ENCODE peak calls at places on chromosome 11, in nine cellular contexts. B is HepG2, Q is stomach, E is H1, G is sigmoid colon, R is transverse colon, T is SK-N-SH, U is GM12878, C is esophagus muscularis mucosa. S is an unnamed sample.

GRCh38 chr11:65423516-65424199 is 1.1 kb downstream of the NEAT1 start:
- DNase-seq in G (peak), E (no peak), U (no peak), C (no peak), R (peak), B (no peak), Q (peak), T (peak), S (peak)

GRCh38 chr11:58674609-58675008 is 52.1 kb downstream of the CNTF start:
- DNase-seq in T (no peak), C (no peak), U (no peak), Q (peak), E (no peak), B (no peak), R (no peak), G (no peak), S (no peak)

GRCh38 chr11:11841121-11841604 is 609 bp upstream of the USP47 start:
- DNase-seq in Q (peak), C (no peak), U (no peak), G (peak), R (peak), B (peak), T (no peak), E (no peak), S (no peak)

GRCh38 chr11:2156416-2157182 is 4.4 kb downstream of the INS start:
- DNase-seq in U (no peak), R (peak), B (peak), C (no peak), T (peak), Q (peak), G (no peak), E (no peak), S (peak)

GRCh38 chr11:69819541-69820070 is 390 bp upstream of the FGF3 start:
- DNase-seq in T (peak), B (no peak), E (no peak), G (no peak), Q (no peak), C (no peak), U (no peak), R (no peak), S (no peak)

GRCh38 chr11:65041206-65042035 is at the start of gene SAC3D1:
- DNase-seq in B (no peak), Q (peak), G (no peak), C (no peak), U (no peak), R (peak), T (peak), E (no peak), S (no peak)

GRCh38 chr11:69008774-69009440 is 4.1 kb downstream of the MRGPRF start:
- DNase-seq in G (peak), C (peak), T (peak), U (no peak), E (peak), Q (peak), R (peak), B (peak), S (peak)

GRCh38 chr11:16114451-16114850 is 241.9 kb downstream of the SOX6 start:
- DNase-seq in Q (no peak), C (no peak), G (no peak), T (no peak), B (no peak), E (no peak), R (no peak), U (no peak), S (no peak)

GRCh38 chr11:66309475-66309874 is 7.4 kb downstream of the CD248 start:
- DNase-seq in G (no peak), B (no peak), Q (no peak), R (no peak), E (no peak), U (no peak), C (no peak), T (no peak), S (no peak)

GRCh38 chr11:121740902-121741301 is 288.1 kb upstream of the SORL1-AS1 start:
- DNase-seq in E (no peak), T (no peak), Q (no peak), B (no peak), R (no peak), C (no peak), U (no peak), G (no peak), S (no peak)

GRCh38 chr11:46894961-46895360 is 23.4 kb downstream of the LRP4 start:
- DNase-seq in B (no peak), G (no peak), R (no peak), T (no peak), U (no peak), E (no peak), Q (no peak), C (no peak), S (no peak)

GRCh38 chr11:44623716-44624491 is 58.4 kb downstream of the CD82 start:
- DNase-seq in E (no peak), T (no peak), C (peak), R (peak), U (no peak), G (peak), B (no peak), Q (peak), S (peak)

GRCh38 chr11:19978668-19979518 is 181.4 kb downstream of the DBX1 start:
- DNase-seq in T (no peak), Q (no peak), G (peak), R (no peak), B (peak), E (no peak), C (no peak), U (peak), S (no peak)

GRCh38 chr11:128305588-128305987 is 281.8 kb downstream of the ETS1 start:
- DNase-seq in Q (no peak), E (no peak), B (no peak), U (no peak), G (no peak), R (no peak), T (no peak), C (peak), S (no peak)

GRCh38 chr11:2521081-2521480 is 76.3 kb downstream of the KCNQ1 start:
- DNase-seq in R (no peak), U (no peak), Q (peak), C (no peak), E (no peak), T (no peak), B (no peak), G (peak), S (peak)

DNA sequence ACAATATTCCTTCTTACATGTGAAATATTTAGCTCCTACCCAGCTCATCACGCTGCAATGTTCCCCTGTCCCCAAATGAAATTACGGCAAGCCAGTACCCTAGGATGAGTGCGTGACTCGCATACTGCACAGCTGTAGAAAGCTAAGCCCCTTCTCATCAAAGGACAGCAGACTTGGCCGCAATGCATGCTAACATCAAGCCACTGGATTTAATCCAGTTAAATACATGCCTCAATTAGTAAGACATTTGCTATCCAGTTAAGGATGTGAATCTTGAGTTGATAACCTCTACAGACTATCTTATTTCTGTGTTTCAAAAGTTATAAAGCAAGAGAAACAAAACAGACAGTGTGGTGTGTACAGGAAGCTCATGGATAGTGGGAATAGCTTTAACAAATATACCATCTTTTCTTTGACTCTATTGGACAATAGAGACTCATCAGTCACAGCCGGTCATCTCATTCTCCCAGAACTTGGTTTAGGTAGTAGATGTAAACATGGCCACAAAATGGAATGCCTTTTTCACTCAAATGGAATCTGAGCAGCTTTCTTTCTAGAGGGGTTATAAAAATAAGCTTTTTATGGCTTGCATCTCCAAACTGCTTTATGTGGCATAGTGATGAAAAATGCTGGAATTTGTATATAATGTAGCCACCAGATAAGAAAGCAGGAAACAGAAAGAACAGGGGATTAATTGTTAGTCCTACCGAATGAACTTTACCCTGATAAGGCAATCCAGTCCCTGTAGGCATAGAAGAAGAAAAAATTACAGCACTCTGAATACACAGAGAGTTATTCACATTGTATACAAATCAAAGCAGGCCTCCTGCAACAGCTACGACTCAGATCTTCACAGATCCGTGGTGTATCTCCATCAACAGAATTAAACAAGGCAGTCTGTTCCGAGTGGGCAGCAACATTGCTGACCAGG is 224.1 kb downstream of the CADM1 start:
- DNase-seq in U (no peak), E (no peak), R (no peak), B (peak), C (no peak), G (no peak), T (no peak), Q (no peak), S (no peak)
- H3K4me3 ChIP-seq in U (no peak), E (no peak), R (no peak), B (peak), C (no peak), G (no peak), T (no peak), Q (no peak), S (no peak)

GRCh38 chr11:31643831-31644230 is 134.3 kb downstream of the ELP4 start:
- DNase-seq in B (no peak), U (no peak), T (no peak), E (no peak), G (no peak), R (no peak), Q (no peak), C (no peak), S (no peak)
- TF ChIP-seq EP300 in B (no peak), U (no peak), T (peak), E (no peak), G (no peak), R (no peak), Q (no peak), C (no peak), S (no peak)

GRCh38 chr11:27209562-27210005 is 153.4 kb downstream of the CCDC34 start:
- DNase-seq in Q (no peak), C (no peak), G (no peak), R (no peak), T (no peak), E (no peak), U (no peak), B (peak), S (no peak)
- TF ChIP-seq POLR2AphosphoS5 in Q (no peak), C (no peak), G (no peak), R (no peak), T (peak), E (no peak), U (no peak), B (no peak), S (no peak)

DNA sequence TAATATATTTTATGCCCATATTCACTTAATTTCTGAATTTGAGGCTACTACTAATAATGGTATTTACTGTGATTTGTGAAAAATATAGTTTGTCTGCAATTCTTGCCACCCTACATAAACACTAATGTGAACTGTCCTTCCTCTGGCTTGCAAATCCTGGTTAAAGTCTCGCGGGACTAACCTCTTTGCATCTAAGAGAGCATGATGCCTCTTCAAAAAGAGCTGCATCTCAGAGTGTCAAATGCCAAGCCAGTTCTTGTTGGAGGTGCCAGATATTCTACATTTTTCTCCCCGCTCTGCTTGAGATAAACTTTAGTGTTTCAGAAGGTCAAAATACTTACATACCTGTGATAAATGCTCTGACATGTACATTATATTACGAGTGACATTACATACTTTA is 2.1 kb downstream of the ARHGAP42 start:
- DNase-seq in U (no peak), B (no peak), G (no peak), R (no peak), C (no peak), Q (no peak), T (no peak), E (no peak), S (no peak)
- H3K4me3 ChIP-seq in U (no peak), B (no peak), G (no peak), R (no peak), C (no peak), Q (no peak), T (no peak), E (peak), S (peak)

GRCh38 chr11:71253794-71254193 is 1.4 kb upstream of the SHANK2 start:
- DNase-seq in C (no peak), G (no peak), B (no peak), R (no peak), U (no peak), E (no peak), Q (no peak), T (no peak), S (no peak)

GRCh38 chr11:71251761-71252433 is 480 bp downstream of the SHANK2 start:
- DNase-seq in C (no peak), E (no peak), B (no peak), Q (peak), T (peak), G (no peak), R (peak), U (no peak), S (no peak)

GRCh38 chr11:71251159-71251721 is 1.1 kb downstream of the SHANK2 start:
- DNase-seq in C (no peak), E (no peak), T (peak), R (peak), U (no peak), Q (peak), G (no peak), B (no peak), S (peak)

GRCh38 chr11:71252434-71252781 is at the start of gene SHANK2:
- DNase-seq in B (no peak), R (peak), T (peak), Q (peak), C (no peak), U (no peak), E (no peak), G (no peak), S (no peak)

DNA sequence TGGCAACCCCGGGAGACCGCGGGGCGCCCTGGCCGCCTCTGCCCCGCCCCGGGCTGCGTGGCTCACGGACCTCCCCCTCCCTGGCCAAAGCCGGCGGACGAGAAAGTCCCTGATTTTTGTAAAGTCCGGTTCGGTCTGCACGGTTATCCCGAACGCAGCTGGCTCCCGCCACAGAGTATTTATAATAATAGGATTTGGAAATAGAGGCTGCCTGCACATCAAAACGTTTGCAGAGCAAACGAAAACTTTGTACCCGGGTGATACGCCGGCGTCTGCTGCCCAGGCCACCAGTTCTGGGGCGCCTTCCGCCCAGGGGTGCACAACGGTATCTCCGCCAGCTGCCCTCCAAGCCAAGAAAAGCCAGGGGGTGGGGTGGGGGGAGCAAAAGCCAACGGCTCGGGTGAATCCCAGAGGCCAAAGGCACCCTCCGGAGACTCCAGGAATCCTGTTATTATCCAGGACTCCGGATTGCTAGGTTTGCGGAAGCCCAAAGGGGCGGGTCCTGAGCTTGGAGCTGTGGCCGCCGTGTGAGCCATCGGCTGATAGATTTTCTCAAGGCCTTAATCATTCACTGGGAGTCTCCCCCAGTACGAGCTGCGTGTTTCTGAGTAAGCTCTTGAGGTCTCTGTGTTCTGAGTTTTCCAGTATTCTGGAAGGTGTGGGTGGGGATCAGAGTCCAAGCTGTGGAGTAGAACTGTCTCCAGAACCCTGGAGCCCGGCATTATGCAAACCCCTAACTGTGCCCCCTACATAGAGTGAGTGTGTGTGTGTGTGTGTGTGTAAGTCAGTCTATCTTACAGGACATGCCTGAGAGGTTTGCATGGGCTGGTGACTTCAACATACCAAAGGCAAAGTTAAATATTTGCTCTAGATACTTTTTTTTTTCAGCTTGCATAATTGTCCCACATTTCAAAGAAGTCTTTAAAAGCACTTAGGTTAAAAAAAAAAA is 679 bp upstream of the SHANK2 start:
- DNase-seq in T (no peak), U (no peak), C (no peak), B (peak), Q (peak), G (no peak), E (no peak), R (peak), S (no peak)
- TF ChIP-seq EP300 in T (no peak), U (no peak), C (no peak), B (no peak), Q (no peak), G (no peak), E (no peak), R (no peak), S (no peak)

S was measured in suprapubic skin.